ENCODE peak calls at places on chromosome 20, in seven cellular contexts. L, T, I, Y, Z, Q and R are unnamed samples.

GRCh38 chr20:58618694-58619540 is 32.2 kb upstream of the STX16 start:
- DNase-seq in L (no peak), T (no peak), I (peak), Y (no peak), Z (peak), Q (no peak), R (peak)

GRCh38 chr20:43681991-43682410 is 15.1 kb downstream of the MYBL2 start:
- DNase-seq in L (no peak), T (no peak), I (no peak), Y (no peak), Z (no peak), Q (no peak), R (peak)

GRCh38 chr20:48156521-48156920 is 371.2 kb upstream of the SULF2 start:
- DNase-seq in L (no peak), T (no peak), I (no peak), Y (no peak), Z (no peak), Q (no peak), R (no peak)

GRCh38 chr20:32753731-32754130 is 8.5 kb upstream of the DNMT3B start:
- DNase-seq in L (no peak), T (no peak), I (no peak), Y (no peak), Z (no peak), Q (no peak), R (no peak)

GRCh38 chr20:33981964-33982363 is 11.7 kb upstream of the RALY start:
- DNase-seq in L (no peak), T (no peak), I (no peak), Y (no peak), Z (no peak), Q (no peak), R (no peak)

GRCh38 chr20:23200413-23200812 is 114.3 kb upstream of the CD93 start:
- DNase-seq in L (no peak), T (no peak), I (no peak), Y (no peak), Z (no peak), Q (no peak), R (no peak)

GRCh38 chr20:61785567-61785816 is 280.2 kb downstream of the TAF4 start:
- DNase-seq in L (no peak), T (no peak), I (no peak), Y (no peak), Z (no peak), Q (no peak), R (no peak)

GRCh38 chr20:32231245-32231644 is 23.6 kb downstream of the POFUT1 start:
- DNase-seq in L (no peak), T (no peak), I (no peak), Y (no peak), Z (no peak), Q (no peak), R (no peak)

GRCh38 chr20:46261456-46262253 is 46.6 kb downstream of the CDH22 start:
- DNase-seq in L (no peak), T (no peak), I (no peak), Y (no peak), Z (no peak), Q (no peak), R (no peak)

GRCh38 chr20:50744143-50744792 is 12.9 kb downstream of the PARD6B start:
- DNase-seq in L (peak), T (no peak), I (no peak), Y (no peak), Z (peak), Q (peak), R (no peak)

GRCh38 chr20:24095753-24096152 is 107.2 kb upstream of the GGTLC1 start:
- DNase-seq in L (no peak), T (no peak), I (no peak), Y (no peak), Z (no peak), Q (no peak), R (no peak)

GRCh38 chr20:21640556-21640955 is 64.9 kb upstream of the PAX1 start:
- DNase-seq in L (peak), T (no peak), I (no peak), Y (no peak), Z (peak), Q (no peak), R (no peak)

GRCh38 chr20:48196006-48196405 is 410.7 kb upstream of the SULF2 start:
- DNase-seq in L (no peak), T (no peak), I (no peak), Y (no peak), Z (no peak), Q (no peak), R (peak)

GRCh38 chr20:62066983-62067433 is 1.3 kb upstream of the TAF4 start:
- DNase-seq in L (peak), T (no peak), I (no peak), Y (no peak), Z (peak), Q (no peak), R (peak)

GRCh38 chr20:59469266-59470252 is 134.8 kb upstream of the PHACTR3 start:
- DNase-seq in L (peak), T (no peak), I (no peak), Y (no peak), Z (peak), Q (no peak), R (peak)

GRCh38 chr20:17627101-17627950 is 54.7 kb downstream of the RRBP1 start:
- DNase-seq in L (no peak), T (no peak), I (peak), Y (peak), Z (no peak), Q (no peak), R (peak)

GRCh38 chr20:1002682-1003561 is 811 bp upstream of the RSPO4 start:
- DNase-seq in L (no peak), T (no peak), I (no peak), Y (no peak), Z (no peak), Q (no peak), R (no peak)

GRCh38 chr20:25478889-25479568 is 71.6 kb downstream of the GINS1 start:
- DNase-seq in L (no peak), T (no peak), I (peak), Y (no peak), Z (no peak), Q (no peak), R (peak)

GRCh38 chr20:46232575-46232974 is 75.7 kb downstream of the CDH22 start:
- DNase-seq in L (no peak), T (no peak), I (no peak), Y (no peak), Z (no peak), Q (no peak), R (no peak)

GRCh38 chr20:24166127-24166389 is 177.5 kb upstream of the GGTLC1 start:
- DNase-seq in L (no peak), T (no peak), I (no peak), Y (no peak), Z (peak), Q (no peak), R (no peak)

DNA sequence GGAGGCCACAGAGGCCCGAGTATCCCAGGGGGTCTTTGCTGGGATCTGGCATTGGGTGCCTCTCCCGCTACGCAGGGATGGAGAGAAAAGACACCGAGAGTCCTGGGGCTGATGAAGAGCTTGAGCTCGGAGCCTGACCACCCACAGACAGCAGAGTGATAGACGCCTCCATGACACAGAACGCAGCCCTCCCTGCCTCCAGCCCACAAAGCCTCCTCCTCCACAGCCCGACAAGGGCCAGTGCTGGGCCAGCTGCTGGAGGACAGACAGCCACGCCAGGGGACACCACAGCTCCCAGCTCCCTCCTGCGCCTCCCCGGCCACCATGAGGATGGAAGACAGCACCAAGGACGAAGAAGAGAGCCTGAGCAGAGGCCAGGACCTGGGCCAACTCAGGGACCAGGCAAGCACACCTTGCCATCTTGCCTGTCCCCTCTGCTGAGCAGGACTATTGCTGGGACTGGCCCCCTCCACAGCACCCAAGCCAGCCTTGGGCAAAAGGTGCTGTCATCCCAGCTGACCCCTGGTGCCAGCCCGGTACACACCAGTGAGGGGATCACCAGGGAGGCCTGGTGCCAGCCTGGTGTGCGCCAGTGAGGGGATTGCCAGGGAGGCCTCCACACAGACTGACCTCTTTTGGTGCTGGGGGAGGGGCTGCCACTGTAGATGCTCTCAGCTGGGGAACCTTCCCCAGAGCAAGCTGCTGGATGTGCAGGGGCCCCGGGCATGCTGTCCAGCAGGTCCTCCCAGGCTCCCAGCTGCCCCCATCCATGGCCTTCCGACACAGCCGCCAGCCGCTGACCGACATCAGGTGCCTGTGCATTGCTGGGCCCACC is 96.3 kb downstream of the YTHDF1 start:
- DNase-seq in L (no peak), T (no peak), I (no peak), Y (no peak), Z (no peak), Q (no peak), R (peak)
- H3K4me3 ChIP-seq in L (no peak), T (no peak), I (no peak), Y (no peak), Z (no peak), Q (no peak), R (no peak)

DNA sequence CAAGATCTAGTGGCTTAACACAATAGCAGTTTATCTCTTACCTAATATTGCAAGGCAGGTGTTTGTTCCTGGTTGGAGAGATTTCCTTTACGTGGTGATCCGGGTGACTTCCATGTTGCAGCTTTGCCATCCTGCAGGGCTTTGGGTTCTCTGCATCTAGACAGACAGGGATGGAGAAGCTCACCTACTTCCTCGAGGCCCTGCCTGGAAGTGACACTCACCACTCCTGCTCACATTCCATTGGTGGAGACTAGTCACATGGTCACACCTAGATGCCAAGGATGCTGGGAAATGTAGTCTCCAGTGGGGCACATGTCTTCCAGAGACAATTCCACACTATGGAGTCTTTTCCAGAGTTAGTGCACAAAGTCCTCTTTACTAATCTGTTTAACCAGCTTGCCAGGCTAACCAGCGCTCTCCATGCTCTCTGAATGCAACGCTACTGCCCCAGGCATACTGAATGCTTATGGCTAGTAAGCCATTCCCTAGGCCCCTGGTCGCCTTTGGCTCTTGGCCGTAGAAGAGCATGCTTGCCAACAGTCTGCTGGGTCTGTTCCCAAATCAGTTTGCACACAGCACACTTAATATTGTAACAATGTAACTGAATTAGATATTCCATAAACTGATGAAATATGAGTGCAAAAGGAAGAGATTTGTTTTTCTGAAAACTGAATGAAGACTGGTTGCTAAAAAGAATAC is 6.7 kb upstream of the KCNK15 start:
- DNase-seq in L (peak), T (no peak), I (no peak), Y (peak), Z (peak), Q (peak), R (no peak)
- TF ChIP-seq POLR2AphosphoS5 in L (no peak), T (no peak), I (no peak), Y (no peak), Z (no peak), Q (no peak), R (no peak)

GRCh38 chr20:38842558-38842981 is 37.1 kb downstream of the PPP1R16B start:
- DNase-seq in L (no peak), T (no peak), I (no peak), Y (no peak), Z (peak), Q (peak), R (peak)
- H3K4me3 ChIP-seq in L (no peak), T (no peak), I (no peak), Y (no peak), Z (no peak), Q (no peak), R (no peak)

GRCh38 chr20:15141880-15142279 is 804.5 kb upstream of the FLRT3 start:
- DNase-seq in L (no peak), T (no peak), I (no peak), Y (no peak), Z (no peak), Q (no peak), R (no peak)
- TF ChIP-seq POLR2AphosphoS5 in L (no peak), T (no peak), I (no peak), Y (no peak), Z (no peak), Q (no peak), R (no peak)

GRCh38 chr20:57265649-57266250 is 691 bp downstream of the BMP7 start:
- DNase-seq in L (no peak), T (no peak), I (peak), Y (no peak), Z (peak), Q (no peak), R (no peak)

GRCh38 chr20:57263127-57263609 is 3.3 kb downstream of the BMP7 start:
- DNase-seq in L (no peak), T (no peak), I (no peak), Y (no peak), Z (no peak), Q (no peak), R (no peak)

GRCh38 chr20:57263767-57264150 is 2.7 kb downstream of the BMP7 start:
- DNase-seq in L (no peak), T (no peak), I (no peak), Y (no peak), Z (no peak), Q (no peak), R (no peak)

GRCh38 chr20:57264908-57265648 is 1.4 kb downstream of the BMP7 start:
- DNase-seq in L (no peak), T (no peak), I (peak), Y (no peak), Z (peak), Q (no peak), R (no peak)

DNA sequence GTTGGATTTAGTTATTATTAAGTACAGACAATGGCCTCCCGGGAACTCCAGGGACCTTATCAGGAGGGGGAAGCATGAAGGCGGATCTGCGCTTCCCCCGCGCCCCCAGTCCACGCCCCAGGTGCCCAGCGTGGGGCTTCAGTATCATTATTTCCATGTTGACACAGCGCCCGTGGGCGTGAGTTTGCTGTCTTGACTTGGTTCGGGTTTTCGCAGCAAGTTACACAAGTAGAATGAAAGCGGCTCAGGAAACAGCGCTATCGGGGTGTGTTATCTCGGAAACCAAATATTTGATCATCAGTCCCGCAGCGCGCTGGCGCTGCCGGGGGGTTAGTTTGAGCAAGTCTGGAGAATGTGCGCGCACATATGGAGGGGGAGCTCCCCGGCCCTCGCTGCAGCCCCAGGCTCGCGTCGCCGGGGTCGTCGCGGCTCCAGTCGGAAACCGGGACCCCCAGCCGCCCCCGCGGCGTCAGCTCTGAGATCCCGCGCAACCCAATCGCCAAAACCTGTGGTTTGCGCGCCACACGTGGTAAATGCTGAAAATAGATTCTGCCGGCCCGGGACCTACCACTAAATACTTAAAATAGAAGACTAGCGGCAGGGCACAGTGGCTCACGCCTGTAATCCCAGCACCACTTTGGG is 2.2 kb downstream of the BMP7 start:
- DNase-seq in L (peak), T (no peak), I (peak), Y (no peak), Z (peak), Q (peak), R (no peak)
- H3K4me3 ChIP-seq in L (peak), T (peak), I (peak), Y (no peak), Z (peak), Q (peak), R (no peak)

DNA sequence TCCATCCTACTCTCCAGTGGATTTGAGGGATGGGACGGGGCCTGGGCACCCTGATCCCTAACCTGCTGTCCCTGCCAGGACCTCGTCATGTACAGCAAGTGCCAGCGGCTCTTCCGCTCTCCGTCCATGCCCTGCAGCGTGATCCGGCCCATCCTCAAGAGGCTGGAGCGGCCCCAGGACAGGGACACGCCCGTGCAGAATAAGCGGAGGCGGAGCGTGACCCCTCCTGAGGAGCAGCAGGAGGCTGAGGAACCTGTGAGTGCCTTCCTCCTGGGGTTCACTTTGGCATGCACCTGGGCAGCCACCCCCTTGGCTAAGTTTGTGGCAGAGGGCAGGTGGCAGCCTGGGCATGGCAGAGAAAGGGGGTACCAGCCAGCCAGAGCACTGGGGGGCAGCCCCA is 5.7 kb downstream of the CDC25B start:
- DNase-seq in L (no peak), T (no peak), I (peak), Y (no peak), Z (no peak), Q (no peak), R (peak)
- TF ChIP-seq POLR2AphosphoS5 in L (no peak), T (no peak), I (peak), Y (no peak), Z (no peak), Q (no peak), R (peak)